ENCODE peak calls at places on chromosome 4, in eight cellular contexts. K is SJSA1; Q is CD8-positive, alpha-beta memory T cell; Y is A673; N is fibroblast of lung; T is adrenal gland; G is GM23248; X is prostate gland. M is an unnamed sample.
A peak's percentile ranks its signal among the peaks of the same experiment; 100 is the strongest.

GRCh38 chr4:40915318-40916217 is 165.8 kb downstream of the NSUN7 start:
- DNase-seq in T (no peak), Y (peak; percentile 50), X (no peak), K (no peak), N (peak; percentile 77), Q (no peak), G (peak; percentile 83), M (no peak)

GRCh38 chr4:185002784-185003183 is 15.5 kb upstream of the HELT start:
- DNase-seq in X (no peak), K (no peak), G (no peak), T (no peak), Q (no peak), Y (no peak), N (no peak), M (no peak)

GRCh38 chr4:112361181-112361791 is 64.1 kb downstream of the ALPK1 start:
- DNase-seq in N (peak; percentile 30), Y (peak; percentile 19), X (no peak), T (no peak), G (no peak), Q (no peak), K (no peak), M (no peak)

GRCh38 chr4:40149960-40150385 is 46.9 kb upstream of the RHOH start:
- DNase-seq in G (peak; percentile 70), X (peak; percentile 78), Y (peak; percentile 91), Q (peak; percentile 79), T (peak; percentile 65), N (peak; percentile 54), K (peak; percentile 19), M (peak; percentile 45)

GRCh38 chr4:172073590-172073989 is 260.4 kb downstream of the GALNTL6 start:
- DNase-seq in N (no peak), Y (no peak), Q (no peak), G (no peak), T (no peak), K (no peak), X (no peak), M (no peak)

GRCh38 chr4:100838286-100838685 is 320.5 kb upstream of the EMCN start:
- DNase-seq in Y (peak; percentile 53), N (no peak), T (no peak), X (no peak), Q (no peak), G (no peak), K (no peak), M (no peak)

GRCh38 chr4:100935090-100935489 is 412.2 kb downstream of the PPP3CA start:
- DNase-seq in X (no peak), K (no peak), G (peak; percentile 19), T (no peak), N (peak; percentile 3), Q (no peak), Y (peak; percentile 50), M (no peak)

GRCh38 chr4:185712350-185713024 is 99.5 kb downstream of the SORBS2 start:
- DNase-seq in G (no peak), T (peak; percentile 40), X (no peak), Q (no peak), Y (no peak), K (no peak), N (no peak), M (no peak)

GRCh38 chr4:90543419-90544170 is 416.4 kb downstream of the CCSER1 start:
- DNase-seq in K (no peak), G (no peak), Y (no peak), X (no peak), Q (no peak), N (no peak), T (no peak), M (no peak)

GRCh38 chr4:41160010-41160789 is 54.1 kb downstream of the APBB2 start:
- DNase-seq in T (peak; percentile 45), N (peak; percentile 100), Q (no peak), X (no peak), G (peak; percentile 90), K (peak; percentile 44), Y (no peak), M (no peak)

GRCh38 chr4:83548151-83548905 is 12.4 kb downstream of the GPAT3 start:
- DNase-seq in G (peak; percentile 98), T (peak; percentile 87), N (peak; percentile 96), K (peak; percentile 81), Y (peak; percentile 63), Q (peak; percentile 85), X (peak; percentile 73), M (peak; percentile 73)

GRCh38 chr4:68963389-68963788 is 11.8 kb upstream of the UGT2A3 start:
- DNase-seq in X (no peak), Q (no peak), T (no peak), G (no peak), Y (no peak), N (peak; percentile 0), K (no peak), M (no peak)

GRCh38 chr4:105389167-105389566 is 84.7 kb downstream of the PPA2 start:
- DNase-seq in K (no peak), Q (no peak), Y (no peak), G (peak; percentile 60), X (no peak), N (peak; percentile 46), T (no peak), M (no peak)

GRCh38 chr4:153234923-153235322 is 30.7 kb downstream of the TRIM2 start:
- DNase-seq in K (no peak), T (no peak), G (peak; percentile 62), N (peak; percentile 82), Q (no peak), X (no peak), Y (peak; percentile 69), M (no peak)

GRCh38 chr4:84870398-84871163 is 95.9 kb downstream of the WDFY3 start:
- DNase-seq in K (peak; percentile 85), G (peak; percentile 51), T (peak; percentile 22), Y (peak; percentile 73), Q (no peak), N (peak; percentile 91), X (no peak), M (no peak)

GRCh38 chr4:183906736-183907651 is 1.9 kb downstream of the STOX2 start:
- DNase-seq in Y (peak; percentile 9), X (no peak), T (no peak), G (peak; percentile 2), N (no peak), K (no peak), Q (no peak), M (peak; percentile 44)

GRCh38 chr4:156217236-156217635 is 263.6 kb upstream of the CTSO start:
- DNase-seq in X (no peak), Y (no peak), Q (no peak), T (no peak), K (no peak), G (no peak), N (no peak), M (no peak)

GRCh38 chr4:107561481-107561880 is 158.6 kb downstream of the PAPSS1 start:
- DNase-seq in T (no peak), N (peak; percentile 72), Q (no peak), X (no peak), K (no peak), Y (no peak), G (no peak), M (no peak)

GRCh38 chr4:113404846-113405245 is 355.4 kb downstream of the ANK2 start:
- DNase-seq in T (no peak), Y (no peak), X (no peak), K (no peak), N (no peak), G (no peak), Q (no peak), M (no peak)

GRCh38 chr4:32106767-32107166 is 1386.6 kb downstream of the PCDH7 start:
- DNase-seq in N (no peak), X (no peak), Q (no peak), G (no peak), Y (no peak), K (no peak), T (no peak), M (no peak)

GRCh38 chr4:156347412-156348075 is 393.9 kb upstream of the CTSO start:
- DNase-seq in T (no peak), Y (no peak), N (peak; percentile 81), K (no peak), X (no peak), G (peak; percentile 50), Q (no peak), M (no peak)

GRCh38 chr4:177384856-177385396 is 57.3 kb downstream of the AGA start:
- DNase-seq in G (no peak), Y (no peak), Q (no peak), X (no peak), K (no peak), N (no peak), T (no peak), M (no peak)

GRCh38 chr4:73450398-73451004 is 14.5 kb downstream of the AFP start:
- DNase-seq in X (no peak), G (peak; percentile 95), Q (no peak), Y (peak; percentile 14), N (peak; percentile 98), T (no peak), K (peak; percentile 44), M (peak; percentile 61)

DNA sequence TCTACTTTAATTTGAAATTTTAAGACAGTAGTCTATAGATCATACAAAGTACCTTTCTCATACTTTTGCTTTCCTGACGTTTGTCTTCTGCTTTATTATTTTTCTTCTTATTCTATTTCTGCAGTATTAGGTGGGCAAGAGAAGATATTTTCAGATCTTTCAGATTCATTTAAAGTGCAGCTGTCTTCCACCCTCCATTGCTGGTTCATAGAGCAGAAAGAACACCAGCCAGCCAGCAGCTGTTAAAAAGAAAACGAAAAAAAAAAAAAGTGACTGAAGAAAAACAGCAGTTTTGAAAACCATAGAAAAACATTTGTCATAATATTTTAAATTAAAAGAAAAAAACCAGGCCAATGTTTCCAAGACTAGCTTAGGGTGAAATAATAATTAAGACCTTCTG is 42.9 kb downstream of the SMAD1 start:
- DNase-seq in X (no peak), T (no peak), Y (no peak), Q (no peak), K (no peak), N (no peak), G (no peak), M (no peak)
- H3K4me3 ChIP-seq in X (no peak overlapping the region), T (no peak overlapping the region), Y (no peak overlapping the region), Q (no peak overlapping the region), K (no peak overlapping the region), N (no peak overlapping the region), G (peak overlapping the region; percentile 16), M (no peak overlapping the region)

GRCh38 chr4:1242506-1243450 is 6.2 kb downstream of the CTBP1 start:
- DNase-seq in G (no peak), X (no peak), Y (no peak), Q (peak; percentile 40), K (no peak), N (no peak), T (no peak), M (no peak)
- H3K4me1 ChIP-seq in G (peaks cover 13% of the 10 kb centered on the region), X (peaks cover 44% of the 10 kb centered on the region), Y (peaks cover 8% of the 10 kb centered on the region), Q (peaks cover 40% of the 10 kb centered on the region), K (peaks cover 7% of the 10 kb centered on the region), N (peaks cover 16% of the 10 kb centered on the region), T (peaks cover 59% of the 10 kb centered on the region), M (peaks cover 53% of the 10 kb centered on the region)

DNA sequence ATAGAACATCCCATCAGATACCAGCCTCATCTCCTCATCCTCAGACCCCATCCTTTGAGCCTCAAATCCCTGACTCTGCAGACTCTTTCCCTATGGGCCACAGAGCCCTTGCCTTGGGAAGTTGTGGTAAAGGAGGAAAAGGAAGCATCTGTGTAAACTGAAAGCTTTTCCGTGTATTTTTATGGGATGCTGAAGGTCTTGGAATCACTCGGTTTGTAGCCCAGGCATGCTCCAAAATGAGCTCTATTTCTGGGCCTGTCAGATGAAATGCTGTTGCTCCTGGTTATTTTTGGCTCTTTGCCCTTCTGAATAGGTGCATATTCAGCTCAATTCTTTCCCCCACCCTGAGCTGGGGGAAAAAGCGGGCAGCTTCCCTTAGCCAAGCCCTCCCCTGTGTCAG is 5.0 kb upstream of the SEL1L3 start:
- DNase-seq in N (no peak), G (no peak), T (no peak), Y (no peak), K (no peak), Q (no peak), X (no peak), M (no peak)
- H3K4me3 ChIP-seq in N (no peak overlapping the region), G (no peak overlapping the region), T (no peak overlapping the region), Y (no peak overlapping the region), K (no peak overlapping the region), Q (no peak overlapping the region), X (no peak overlapping the region), M (no peak overlapping the region)

GRCh38 chr4:147816382-147817254 is 84.7 kb downstream of the ARHGAP10 start:
- DNase-seq in G (no peak), N (no peak), Q (no peak), T (no peak), Y (no peak), K (no peak), X (no peak), M (peak; percentile 50)
- H3K4me1 ChIP-seq in G (peaks cover 31% of the 10 kb centered on the region), N (peaks cover 7% of the 10 kb centered on the region), Q (peaks cover 8% of the 10 kb centered on the region), T (peaks cover 55% of the 10 kb centered on the region), Y (peaks cover 3% of the 10 kb centered on the region), K (peaks cover 5% of the 10 kb centered on the region), X (no peaks in the 10 kb centered on the region), M (peaks cover 62% of the 10 kb centered on the region)

M was measured in heart left ventricle.